ENCODE peak calls at places on chromosome 19, in six cellular contexts. J is IMR-90, Y is H9, M is neuronal stem cell, P is H1, W is trophoblast cell. I is an unnamed sample.

GRCh38 chr19:35935911-35936737 is at the start of gene LRFN3:
- DNase-seq in J (peak), Y (peak), M (peak), P (no peak), W (peak), I (peak)

GRCh38 chr19:44050740-44051653 is 839 bp upstream of the ZNF223 start:
- DNase-seq in J (no peak), Y (peak), M (no peak), P (no peak), W (no peak), I (peak)

GRCh38 chr19:8612807-8613171 is 2.3 kb upstream of the ADAMTS10 start:
- DNase-seq in J (no peak), Y (no peak), M (no peak), P (no peak), W (no peak), I (no peak)

GRCh38 chr19:48113190-48113917 is 2.7 kb upstream of the PLA2G4C start:
- DNase-seq in J (peak), Y (no peak), M (no peak), P (no peak), W (no peak), I (no peak)

GRCh38 chr19:50921391-50922315 is 10.5 kb upstream of the KLK4 start:
- DNase-seq in J (no peak), Y (no peak), M (peak), P (no peak), W (no peak), I (no peak)

GRCh38 chr19:48967346-48968178 is 2.5 kb downstream of the FTL start:
- DNase-seq in J (peak), Y (peak), M (no peak), P (no peak), W (peak), I (peak)

GRCh38 chr19:40420766-40421467 is 4.9 kb downstream of the SERTAD1 start:
- DNase-seq in J (peak), Y (peak), M (peak), P (no peak), W (peak), I (peak)

GRCh38 chr19:45349430-45349941 is 8.9 kb downstream of the KLC3 start:
- DNase-seq in J (no peak), Y (no peak), M (no peak), P (no peak), W (no peak), I (no peak)

GRCh38 chr19:10167459-10167858 is 27.3 kb downstream of the DNMT1 start:
- DNase-seq in J (no peak), Y (no peak), M (no peak), P (no peak), W (no peak), I (no peak)

GRCh38 chr19:10593820-10594637 is 6.9 kb upstream of the AP1M2 start:
- DNase-seq in J (no peak), Y (no peak), M (no peak), P (no peak), W (peak), I (no peak)

GRCh38 chr19:3369337-3370213 is 3.2 kb downstream of the NFIC start:
- DNase-seq in J (peak), Y (peak), M (no peak), P (no peak), W (no peak), I (peak)

GRCh38 chr19:8208119-8208709 is 956 bp upstream of the CERS4 start:
- DNase-seq in J (no peak), Y (peak), M (no peak), P (no peak), W (no peak), I (no peak)

GRCh38 chr19:35048911-35049411 is 7.4 kb downstream of the HPN start:
- DNase-seq in J (no peak), Y (peak), M (no peak), P (no peak), W (no peak), I (no peak)

GRCh38 chr19:36009220-36009619 is 607 bp upstream of the SYNE4 start:
- DNase-seq in J (peak), Y (peak), M (peak), P (no peak), W (peak), I (peak)

GRCh38 chr19:14677464-14677863 is 2.8 kb upstream of the ADGRE3 start:
- DNase-seq in J (no peak), Y (no peak), M (no peak), P (no peak), W (no peak), I (no peak)

GRCh38 chr19:39830406-39830805 is 3.6 kb downstream of the DYRK1B start:
- DNase-seq in J (no peak), Y (no peak), M (no peak), P (no peak), W (no peak), I (no peak)

GRCh38 chr19:55289117-55289796 is 5.5 kb downstream of the BRSK1 start:
- DNase-seq in J (no peak), Y (no peak), M (no peak), P (no peak), W (no peak), I (no peak)

GRCh38 chr19:30066781-30067759 is 125.0 kb downstream of the URI1 start:
- DNase-seq in J (no peak), Y (peak), M (no peak), P (no peak), W (no peak), I (no peak)

GRCh38 chr19:46115396-46116109 is 8.9 kb downstream of the IGFL3 start:
- DNase-seq in J (peak), Y (no peak), M (no peak), P (no peak), W (no peak), I (peak)

GRCh38 chr19:51094696-51095279 is 12.1 kb upstream of the KLK14 start:
- DNase-seq in J (no peak), Y (peak), M (peak), P (no peak), W (peak), I (peak)

GRCh38 chr19:7734220-7735203 is 2.6 kb upstream of the CLEC4G start:
- DNase-seq in J (no peak), Y (no peak), M (no peak), P (no peak), W (peak), I (peak)

GRCh38 chr19:45782820-45783785 is 813 bp upstream of the DMPK start:
- DNase-seq in J (peak), Y (peak), M (no peak), P (no peak), W (peak), I (peak)

GRCh38 chr19:1252221-1252817 is 3.9 kb downstream of the MIDN start:
- DNase-seq in J (peak), Y (no peak), M (no peak), P (no peak), W (peak), I (peak)

GRCh38 chr19:1252818-1253513 is 4.6 kb downstream of the MIDN start:
- DNase-seq in J (peak), Y (no peak), M (no peak), P (no peak), W (peak), I (peak)

GRCh38 chr19:1251233-1251502 is 2.8 kb downstream of the MIDN start:
- DNase-seq in J (peak), Y (no peak), M (no peak), P (no peak), W (peak), I (peak)

GRCh38 chr19:1250374-1251232 is 2.2 kb downstream of the MIDN start:
- DNase-seq in J (peak), Y (no peak), M (peak), P (no peak), W (peak), I (peak)

GRCh38 chr19:1251503-1252220 is 3.3 kb downstream of the MIDN start:
- DNase-seq in J (no peak), Y (no peak), M (no peak), P (no peak), W (peak), I (no peak)
- H3K4me2 ChIP-seq in J (peak), Y (peak), M (peak), P (peak), W (peak), I (peak)

DNA sequence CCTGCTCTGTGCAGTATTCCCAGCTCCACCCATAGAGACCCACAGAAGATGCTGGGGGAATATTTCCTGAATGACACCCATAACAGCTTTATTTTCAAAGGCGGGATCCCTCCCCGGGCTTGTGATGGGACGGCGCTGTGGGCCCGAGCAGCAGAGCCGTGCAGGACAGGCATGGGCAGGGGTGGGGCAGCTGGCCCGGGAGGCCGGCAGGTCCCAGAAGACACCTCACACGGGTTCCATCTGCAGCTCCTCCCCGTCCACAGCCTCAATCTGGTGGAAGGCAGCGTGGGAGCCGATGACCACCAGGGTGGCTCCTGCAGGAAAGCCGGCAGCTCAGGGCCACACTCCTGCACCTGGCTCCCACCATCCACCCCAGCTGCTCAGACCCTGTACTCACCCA is 2.5 kb downstream of the RABAC1 start:
- DNase-seq in J (no peak), Y (no peak), M (no peak), P (no peak), W (no peak), I (no peak)
- H3K14ac ChIP-seq in J (no peak), Y (no peak), M (no peak), P (no peak), W (no peak), I (no peak)

DNA sequence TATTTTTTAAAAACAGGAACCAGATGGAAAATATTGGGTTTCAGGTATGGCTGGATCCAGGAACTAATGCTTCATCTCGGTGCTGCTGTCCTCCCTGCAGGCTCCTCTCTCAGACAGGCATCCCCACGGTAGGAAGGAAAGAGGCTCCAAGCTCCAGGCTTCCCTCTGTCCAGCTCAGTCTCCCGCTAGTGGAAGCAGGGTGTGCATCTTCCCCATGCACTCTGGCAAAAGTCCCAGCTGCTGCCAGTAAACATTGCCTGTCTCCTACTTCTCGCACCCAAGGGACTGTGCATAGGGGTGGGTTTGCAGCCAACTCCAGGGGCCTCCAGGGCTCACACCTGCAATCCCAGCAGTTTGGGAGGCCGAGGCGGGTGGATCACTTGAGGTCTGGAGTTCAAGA is 29.2 kb downstream of the IL12RB1 start:
- DNase-seq in J (no peak), Y (no peak), M (no peak), P (no peak), W (no peak), I (peak)
- H3K4me2 ChIP-seq in J (no peak), Y (no peak), M (no peak), P (no peak), W (no peak), I (no peak)

DNA sequence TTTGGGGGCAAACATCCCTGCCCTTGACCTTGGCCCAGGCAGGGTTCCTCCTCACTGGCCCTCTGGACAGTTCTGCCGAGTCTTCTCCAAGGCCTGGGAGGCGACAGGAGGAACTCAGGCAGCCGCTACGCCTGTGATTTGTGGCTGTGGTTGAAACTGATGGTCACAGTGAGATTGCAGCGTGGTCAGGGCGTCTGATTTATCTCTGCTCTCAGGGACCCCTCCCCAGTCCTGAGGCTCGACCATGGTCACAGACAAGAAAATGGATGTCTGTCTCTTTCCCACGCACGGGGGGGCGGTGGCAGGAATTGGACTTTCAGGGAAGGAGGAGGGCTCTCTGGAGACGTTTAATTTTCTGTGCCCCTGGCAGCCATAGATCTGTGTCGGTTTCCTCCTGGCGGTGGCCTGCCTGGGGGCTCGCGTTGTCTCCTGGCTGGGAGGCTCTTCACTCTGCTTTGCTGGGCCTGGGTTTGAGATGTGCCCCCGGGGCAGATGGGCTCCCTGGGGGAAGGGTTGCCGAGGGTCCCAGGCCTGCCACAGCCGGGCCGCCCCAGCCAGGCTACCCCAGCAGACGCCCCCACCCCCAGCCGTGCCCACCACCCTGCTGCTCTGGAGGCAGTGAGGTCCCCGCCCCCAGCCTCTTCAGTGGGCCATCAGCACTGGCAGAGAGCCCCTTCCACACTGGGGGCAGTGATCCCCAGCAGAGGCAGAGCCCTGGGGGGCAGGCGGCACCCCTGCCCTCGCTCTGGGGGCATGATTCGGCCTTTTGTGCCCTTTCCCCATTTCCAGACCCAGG is 167.3 kb downstream of the KDM4B start:
- DNase-seq in J (no peak), Y (no peak), M (no peak), P (no peak), W (no peak), I (no peak)
- H3K14ac ChIP-seq in J (no peak), Y (no peak), M (peak), P (no peak), W (no peak), I (no peak)

GRCh38 chr19:5952193-5953033 is 25.5 kb downstream of the RANBP3 start:
- DNase-seq in J (no peak), Y (no peak), M (no peak), P (no peak), W (no peak), I (no peak)

GRCh38 chr19:5950744-5951143 is 27.2 kb downstream of the RANBP3 start:
- DNase-seq in J (no peak), Y (no peak), M (no peak), P (no peak), W (no peak), I (no peak)

GRCh38 chr19:5953034-5953589 is 24.8 kb downstream of the RANBP3 start:
- DNase-seq in J (peak), Y (no peak), M (no peak), P (no peak), W (no peak), I (peak)

GRCh38 chr19:5949792-5950305 is 28.1 kb downstream of the RANBP3 start:
- DNase-seq in J (no peak), Y (no peak), M (no peak), P (no peak), W (no peak), I (no peak)

DNA sequence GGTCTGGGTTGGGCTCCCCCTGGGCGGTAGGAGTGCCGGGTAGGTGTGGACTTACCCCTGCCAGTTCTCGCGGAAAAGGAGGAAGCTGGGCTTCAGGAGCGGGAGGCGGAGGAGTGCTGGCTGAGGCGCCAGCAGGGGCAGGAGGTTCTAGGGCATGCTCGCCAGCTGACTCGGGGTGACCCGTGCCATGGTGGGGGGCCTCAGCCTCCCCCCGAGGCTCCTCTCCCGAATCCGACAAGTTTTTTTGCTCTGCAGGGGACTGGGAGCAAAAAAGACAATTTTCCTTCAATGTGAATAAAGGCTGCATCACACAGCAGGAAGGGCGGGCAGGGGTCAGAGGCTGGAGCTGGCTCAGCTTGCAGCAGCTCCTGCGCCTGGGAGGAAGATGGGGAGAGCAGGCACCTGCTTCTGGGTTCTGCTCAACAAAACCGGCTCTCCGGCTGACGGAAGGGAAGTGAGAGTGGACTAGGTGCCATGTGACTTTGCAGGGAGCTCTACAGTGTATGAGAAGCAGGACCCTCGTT is 26.5 kb downstream of the RANBP3 start:
- DNase-seq in J (no peak), Y (peak), M (no peak), P (no peak), W (no peak), I (no peak)
- H3K4me2 ChIP-seq in J (no peak), Y (peak), M (no peak), P (peak), W (no peak), I (no peak)

GRCh38 chr19:38478273-38478971 is 44.9 kb downstream of the RYR1 start:
- DNase-seq in J (no peak), Y (peak), M (no peak), P (no peak), W (peak), I (peak)

GRCh38 chr19:38470788-38471480 is 37.4 kb downstream of the RYR1 start:
- DNase-seq in J (no peak), Y (no peak), M (no peak), P (no peak), W (no peak), I (no peak)

GRCh38 chr19:38473201-38473600 is 39.7 kb downstream of the RYR1 start:
- DNase-seq in J (no peak), Y (no peak), M (no peak), P (no peak), W (no peak), I (no peak)

DNA sequence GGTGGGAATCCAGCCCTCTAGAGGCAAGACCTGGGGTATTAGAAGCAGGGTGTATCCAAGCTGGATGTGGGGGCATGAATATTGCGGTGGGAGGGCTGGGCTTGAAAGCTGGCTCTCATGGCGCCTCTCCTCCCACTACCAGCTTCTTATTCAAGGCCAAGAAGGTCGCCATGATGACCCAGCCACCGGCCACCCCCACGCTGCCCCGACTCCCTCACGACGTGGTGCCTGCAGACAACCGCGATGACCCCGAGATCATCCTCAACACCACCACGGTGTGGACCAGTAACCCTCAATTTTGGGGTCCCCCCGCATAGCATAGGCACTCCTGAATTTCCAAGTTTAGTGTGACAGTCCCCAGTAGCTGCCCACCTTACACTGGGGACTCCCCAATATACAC is 41.7 kb downstream of the RYR1 start:
- DNase-seq in J (no peak), Y (no peak), M (no peak), P (no peak), W (no peak), I (no peak)
- H3K14ac ChIP-seq in J (no peak), Y (no peak), M (no peak), P (no peak), W (no peak), I (no peak)